ENCODE peak calls at places on chromosome 1, in six cellular contexts. One of them, this sample, is unnamed.
A peak's percentile ranks its signal among the peaks of the same experiment; 100 is the strongest.

GRCh38 chr1:8439015-8439702 is 121.2 kb downstream of the SLC45A1 start:
- DNase-seq in Calu3: peak; percentile 76
- DNase-seq in stimulated activated CD8-positive, alpha-beta memory T cell treated with anti-CD3 and anti-CD28 coated beads, Interleukin-15, amount 100 ng/mL, for 4 hours: no peak
- DNase-seq in stimulated activated CD4-positive, alpha-beta T cell treated with anti-CD3 and anti-CD28 coated beads, TNF-alpha, amount 100 ng/mL, for 1 hour: no peak
- DNase-seq in hypothalamus: peak; percentile 82
- DNase-seq in brain microvascular endothelial cell: peak; percentile 90
- DNase-seq in this sample: peak; percentile 77

GRCh38 chr1:206116191-206116872 is 856 bp downstream of the AVPR1B start:
- DNase-seq in Calu3: no peak
- DNase-seq in stimulated activated CD4-positive, alpha-beta T cell treated with anti-CD3 and anti-CD28 coated beads, TNF-alpha, amount 100 ng/mL, for 1 hour: no peak
- DNase-seq in stimulated activated CD8-positive, alpha-beta memory T cell treated with anti-CD3 and anti-CD28 coated beads, Interleukin-15, amount 100 ng/mL, for 4 hours: no peak
- DNase-seq in hypothalamus: no peak
- DNase-seq in brain microvascular endothelial cell: no peak
- DNase-seq in this sample: no peak

GRCh38 chr1:172946814-172947507 is 103.8 kb downstream of the TNFSF18 start:
- DNase-seq in hypothalamus: no peak
- DNase-seq in stimulated activated CD8-positive, alpha-beta memory T cell treated with anti-CD3 and anti-CD28 coated beads, Interleukin-15, amount 100 ng/mL, for 4 hours: no peak
- DNase-seq in Calu3: no peak
- DNase-seq in stimulated activated CD4-positive, alpha-beta T cell treated with anti-CD3 and anti-CD28 coated beads, TNF-alpha, amount 100 ng/mL, for 1 hour: no peak
- DNase-seq in brain microvascular endothelial cell: peak; percentile 64
- DNase-seq in this sample: no peak

GRCh38 chr1:40391688-40392145 is 18.2 kb downstream of the SMAP2 start:
- DNase-seq in Calu3: no peak
- DNase-seq in stimulated activated CD8-positive, alpha-beta memory T cell treated with anti-CD3 and anti-CD28 coated beads, Interleukin-15, amount 100 ng/mL, for 4 hours: no peak
- DNase-seq in brain microvascular endothelial cell: no peak
- DNase-seq in hypothalamus: no peak
- DNase-seq in stimulated activated CD4-positive, alpha-beta T cell treated with anti-CD3 and anti-CD28 coated beads, TNF-alpha, amount 100 ng/mL, for 1 hour: no peak
- DNase-seq in this sample: peak; percentile 48

GRCh38 chr1:64265141-64265540 is 61.7 kb downstream of the UBE2U start:
- DNase-seq in hypothalamus: no peak
- DNase-seq in brain microvascular endothelial cell: no peak
- DNase-seq in stimulated activated CD4-positive, alpha-beta T cell treated with anti-CD3 and anti-CD28 coated beads, TNF-alpha, amount 100 ng/mL, for 1 hour: no peak
- DNase-seq in stimulated activated CD8-positive, alpha-beta memory T cell treated with anti-CD3 and anti-CD28 coated beads, Interleukin-15, amount 100 ng/mL, for 4 hours: no peak
- DNase-seq in Calu3: no peak
- DNase-seq in this sample: no peak

GRCh38 chr1:182392045-182393028 is 747 bp upstream of the GLUL start:
- DNase-seq in hypothalamus: peak; percentile 74
- DNase-seq in stimulated activated CD4-positive, alpha-beta T cell treated with anti-CD3 and anti-CD28 coated beads, TNF-alpha, amount 100 ng/mL, for 1 hour: peak; percentile 4
- DNase-seq in stimulated activated CD8-positive, alpha-beta memory T cell treated with anti-CD3 and anti-CD28 coated beads, Interleukin-15, amount 100 ng/mL, for 4 hours: no peak
- DNase-seq in brain microvascular endothelial cell: no peak
- DNase-seq in Calu3: peak; percentile 36
- DNase-seq in this sample: peak; percentile 39

GRCh38 chr1:3577711-3578432 is 33.4 kb downstream of the MEGF6 start:
- DNase-seq in stimulated activated CD4-positive, alpha-beta T cell treated with anti-CD3 and anti-CD28 coated beads, TNF-alpha, amount 100 ng/mL, for 1 hour: no peak
- DNase-seq in brain microvascular endothelial cell: peak; percentile 47
- DNase-seq in Calu3: no peak
- DNase-seq in hypothalamus: no peak
- DNase-seq in stimulated activated CD8-positive, alpha-beta memory T cell treated with anti-CD3 and anti-CD28 coated beads, Interleukin-15, amount 100 ng/mL, for 4 hours: no peak
- DNase-seq in this sample: no peak

GRCh38 chr1:44999232-44999631 is 11.9 kb downstream of the HECTD3 start:
- DNase-seq in stimulated activated CD4-positive, alpha-beta T cell treated with anti-CD3 and anti-CD28 coated beads, TNF-alpha, amount 100 ng/mL, for 1 hour: no peak
- DNase-seq in Calu3: no peak
- DNase-seq in hypothalamus: no peak
- DNase-seq in brain microvascular endothelial cell: no peak
- DNase-seq in stimulated activated CD8-positive, alpha-beta memory T cell treated with anti-CD3 and anti-CD28 coated beads, Interleukin-15, amount 100 ng/mL, for 4 hours: no peak
- DNase-seq in this sample: no peak

GRCh38 chr1:194024659-194025058 is 838.2 kb upstream of the B3GALT2 start:
- DNase-seq in Calu3: peak; percentile 29
- DNase-seq in brain microvascular endothelial cell: peak; percentile 91
- DNase-seq in hypothalamus: no peak
- DNase-seq in stimulated activated CD8-positive, alpha-beta memory T cell treated with anti-CD3 and anti-CD28 coated beads, Interleukin-15, amount 100 ng/mL, for 4 hours: no peak
- DNase-seq in stimulated activated CD4-positive, alpha-beta T cell treated with anti-CD3 and anti-CD28 coated beads, TNF-alpha, amount 100 ng/mL, for 1 hour: no peak
- DNase-seq in this sample: no peak

GRCh38 chr1:25906644-25907300 is 553 bp upstream of the STMN1 start:
- DNase-seq in stimulated activated CD8-positive, alpha-beta memory T cell treated with anti-CD3 and anti-CD28 coated beads, Interleukin-15, amount 100 ng/mL, for 4 hours: no peak
- DNase-seq in stimulated activated CD4-positive, alpha-beta T cell treated with anti-CD3 and anti-CD28 coated beads, TNF-alpha, amount 100 ng/mL, for 1 hour: no peak
- DNase-seq in brain microvascular endothelial cell: no peak
- DNase-seq in hypothalamus: no peak
- DNase-seq in Calu3: no peak
- DNase-seq in this sample: peak; percentile 34

GRCh38 chr1:78136672-78137071 is 90.9 kb downstream of the GIPC2 start:
- DNase-seq in hypothalamus: no peak
- DNase-seq in brain microvascular endothelial cell: no peak
- DNase-seq in stimulated activated CD4-positive, alpha-beta T cell treated with anti-CD3 and anti-CD28 coated beads, TNF-alpha, amount 100 ng/mL, for 1 hour: no peak
- DNase-seq in Calu3: no peak
- DNase-seq in stimulated activated CD8-positive, alpha-beta memory T cell treated with anti-CD3 and anti-CD28 coated beads, Interleukin-15, amount 100 ng/mL, for 4 hours: no peak
- DNase-seq in this sample: no peak

GRCh38 chr1:109932232-109932631 is 21.6 kb downstream of the CSF1 start:
- DNase-seq in Calu3: no peak
- DNase-seq in brain microvascular endothelial cell: no peak
- DNase-seq in stimulated activated CD8-positive, alpha-beta memory T cell treated with anti-CD3 and anti-CD28 coated beads, Interleukin-15, amount 100 ng/mL, for 4 hours: no peak
- DNase-seq in hypothalamus: no peak
- DNase-seq in stimulated activated CD4-positive, alpha-beta T cell treated with anti-CD3 and anti-CD28 coated beads, TNF-alpha, amount 100 ng/mL, for 1 hour: no peak
- DNase-seq in this sample: no peak

GRCh38 chr1:23290811-23291565 is 53.1 kb downstream of the HNRNPR start:
- DNase-seq in stimulated activated CD8-positive, alpha-beta memory T cell treated with anti-CD3 and anti-CD28 coated beads, Interleukin-15, amount 100 ng/mL, for 4 hours: no peak
- DNase-seq in Calu3: no peak
- DNase-seq in brain microvascular endothelial cell: no peak
- DNase-seq in stimulated activated CD4-positive, alpha-beta T cell treated with anti-CD3 and anti-CD28 coated beads, TNF-alpha, amount 100 ng/mL, for 1 hour: no peak
- DNase-seq in hypothalamus: no peak
- DNase-seq in this sample: no peak

GRCh38 chr1:56709269-56709880 is 64.3 kb downstream of the PRKAA2 start:
- DNase-seq in stimulated activated CD4-positive, alpha-beta T cell treated with anti-CD3 and anti-CD28 coated beads, TNF-alpha, amount 100 ng/mL, for 1 hour: no peak
- DNase-seq in Calu3: peak; percentile 22
- DNase-seq in hypothalamus: no peak
- DNase-seq in brain microvascular endothelial cell: peak; percentile 39
- DNase-seq in stimulated activated CD8-positive, alpha-beta memory T cell treated with anti-CD3 and anti-CD28 coated beads, Interleukin-15, amount 100 ng/mL, for 4 hours: no peak
- DNase-seq in this sample: no peak

GRCh38 chr1:109714661-109715372 is 2.8 kb downstream of the GSTM5 start:
- DNase-seq in brain microvascular endothelial cell: no peak
- DNase-seq in stimulated activated CD4-positive, alpha-beta T cell treated with anti-CD3 and anti-CD28 coated beads, TNF-alpha, amount 100 ng/mL, for 1 hour: no peak
- DNase-seq in hypothalamus: no peak
- DNase-seq in Calu3: no peak
- DNase-seq in stimulated activated CD8-positive, alpha-beta memory T cell treated with anti-CD3 and anti-CD28 coated beads, Interleukin-15, amount 100 ng/mL, for 4 hours: no peak
- DNase-seq in this sample: no peak

GRCh38 chr1:220224611-220225124 is 47.6 kb downstream of the RAB3GAP2 start:
- DNase-seq in stimulated activated CD4-positive, alpha-beta T cell treated with anti-CD3 and anti-CD28 coated beads, TNF-alpha, amount 100 ng/mL, for 1 hour: no peak
- DNase-seq in brain microvascular endothelial cell: no peak
- DNase-seq in Calu3: no peak
- DNase-seq in hypothalamus: no peak
- DNase-seq in stimulated activated CD8-positive, alpha-beta memory T cell treated with anti-CD3 and anti-CD28 coated beads, Interleukin-15, amount 100 ng/mL, for 4 hours: no peak
- DNase-seq in this sample: no peak

GRCh38 chr1:24413350-24414163 is at the start of gene STPG1:
- DNase-seq in stimulated activated CD4-positive, alpha-beta T cell treated with anti-CD3 and anti-CD28 coated beads, TNF-alpha, amount 100 ng/mL, for 1 hour: peak; percentile 52
- DNase-seq in brain microvascular endothelial cell: peak; percentile 77
- DNase-seq in hypothalamus: peak; percentile 78
- DNase-seq in stimulated activated CD8-positive, alpha-beta memory T cell treated with anti-CD3 and anti-CD28 coated beads, Interleukin-15, amount 100 ng/mL, for 4 hours: peak; percentile 42
- DNase-seq in Calu3: peak; percentile 84
- DNase-seq in this sample: peak; percentile 91

GRCh38 chr1:221439734-221440436 is 302.0 kb downstream of the DUSP10 start:
- DNase-seq in stimulated activated CD8-positive, alpha-beta memory T cell treated with anti-CD3 and anti-CD28 coated beads, Interleukin-15, amount 100 ng/mL, for 4 hours: peak; percentile 23
- DNase-seq in stimulated activated CD4-positive, alpha-beta T cell treated with anti-CD3 and anti-CD28 coated beads, TNF-alpha, amount 100 ng/mL, for 1 hour: no peak
- DNase-seq in Calu3: peak; percentile 74
- DNase-seq in hypothalamus: no peak
- DNase-seq in brain microvascular endothelial cell: peak; percentile 98
- DNase-seq in this sample: peak; percentile 25

GRCh38 chr1:168483531-168483930 is 60.3 kb downstream of the XCL2 start:
- DNase-seq in brain microvascular endothelial cell: peak; percentile 2
- DNase-seq in Calu3: no peak
- DNase-seq in hypothalamus: no peak
- DNase-seq in stimulated activated CD4-positive, alpha-beta T cell treated with anti-CD3 and anti-CD28 coated beads, TNF-alpha, amount 100 ng/mL, for 1 hour: no peak
- DNase-seq in stimulated activated CD8-positive, alpha-beta memory T cell treated with anti-CD3 and anti-CD28 coated beads, Interleukin-15, amount 100 ng/mL, for 4 hours: no peak
- DNase-seq in this sample: no peak

GRCh38 chr1:22739648-22740385 is 29.2 kb downstream of the EPHB2 start:
- DNase-seq in stimulated activated CD8-positive, alpha-beta memory T cell treated with anti-CD3 and anti-CD28 coated beads, Interleukin-15, amount 100 ng/mL, for 4 hours: no peak
- DNase-seq in stimulated activated CD4-positive, alpha-beta T cell treated with anti-CD3 and anti-CD28 coated beads, TNF-alpha, amount 100 ng/mL, for 1 hour: no peak
- DNase-seq in brain microvascular endothelial cell: peak; percentile 94
- DNase-seq in hypothalamus: no peak
- DNase-seq in Calu3: no peak
- DNase-seq in this sample: no peak

GRCh38 chr1:49630156-49630555 is 393.6 kb downstream of the AGBL4 start:
- DNase-seq in Calu3: peak; percentile 14
- DNase-seq in hypothalamus: no peak
- DNase-seq in stimulated activated CD4-positive, alpha-beta T cell treated with anti-CD3 and anti-CD28 coated beads, TNF-alpha, amount 100 ng/mL, for 1 hour: no peak
- DNase-seq in stimulated activated CD8-positive, alpha-beta memory T cell treated with anti-CD3 and anti-CD28 coated beads, Interleukin-15, amount 100 ng/mL, for 4 hours: no peak
- DNase-seq in brain microvascular endothelial cell: no peak
- DNase-seq in this sample: no peak

GRCh38 chr1:54671985-54672608 is 30.5 kb downstream of the MROH7 start:
- DNase-seq in stimulated activated CD8-positive, alpha-beta memory T cell treated with anti-CD3 and anti-CD28 coated beads, Interleukin-15, amount 100 ng/mL, for 4 hours: peak; percentile 38
- DNase-seq in brain microvascular endothelial cell: peak; percentile 54
- DNase-seq in stimulated activated CD4-positive, alpha-beta T cell treated with anti-CD3 and anti-CD28 coated beads, TNF-alpha, amount 100 ng/mL, for 1 hour: peak; percentile 52
- DNase-seq in Calu3: peak; percentile 76
- DNase-seq in hypothalamus: no peak
- DNase-seq in this sample: peak; percentile 44

GRCh38 chr1:238492271-238492670 is 601.5 kb upstream of the ZP4 start:
- DNase-seq in hypothalamus: no peak
- DNase-seq in stimulated activated CD8-positive, alpha-beta memory T cell treated with anti-CD3 and anti-CD28 coated beads, Interleukin-15, amount 100 ng/mL, for 4 hours: no peak
- DNase-seq in Calu3: no peak
- DNase-seq in stimulated activated CD4-positive, alpha-beta T cell treated with anti-CD3 and anti-CD28 coated beads, TNF-alpha, amount 100 ng/mL, for 1 hour: no peak
- DNase-seq in brain microvascular endothelial cell: no peak
- DNase-seq in this sample: no peak

GRCh38 chr1:223319913-223320600 is 43.9 kb downstream of the SUSD4 start:
- DNase-seq in brain microvascular endothelial cell: no peak
- DNase-seq in stimulated activated CD8-positive, alpha-beta memory T cell treated with anti-CD3 and anti-CD28 coated beads, Interleukin-15, amount 100 ng/mL, for 4 hours: no peak
- DNase-seq in stimulated activated CD4-positive, alpha-beta T cell treated with anti-CD3 and anti-CD28 coated beads, TNF-alpha, amount 100 ng/mL, for 1 hour: no peak
- DNase-seq in Calu3: no peak
- DNase-seq in hypothalamus: no peak
- DNase-seq in this sample: no peak

GRCh38 chr1:11428789-11429188 is 50.2 kb upstream of the DISP3 start:
- DNase-seq in stimulated activated CD4-positive, alpha-beta T cell treated with anti-CD3 and anti-CD28 coated beads, TNF-alpha, amount 100 ng/mL, for 1 hour: no peak
- DNase-seq in brain microvascular endothelial cell: no peak
- DNase-seq in stimulated activated CD8-positive, alpha-beta memory T cell treated with anti-CD3 and anti-CD28 coated beads, Interleukin-15, amount 100 ng/mL, for 4 hours: no peak
- DNase-seq in Calu3: no peak
- DNase-seq in hypothalamus: no peak
- DNase-seq in this sample: no peak

GRCh38 chr1:224632381-224632871 is 16.3 kb downstream of the CNIH3 start:
- DNase-seq in brain microvascular endothelial cell: peak; percentile 91
- DNase-seq in hypothalamus: no peak
- DNase-seq in stimulated activated CD8-positive, alpha-beta memory T cell treated with anti-CD3 and anti-CD28 coated beads, Interleukin-15, amount 100 ng/mL, for 4 hours: no peak
- DNase-seq in stimulated activated CD4-positive, alpha-beta T cell treated with anti-CD3 and anti-CD28 coated beads, TNF-alpha, amount 100 ng/mL, for 1 hour: no peak
- DNase-seq in Calu3: no peak
- DNase-seq in this sample: peak; percentile 74

GRCh38 chr1:117735045-117735992 is 129.5 kb downstream of the TENT5C start:
- DNase-seq in hypothalamus: no peak
- DNase-seq in stimulated activated CD8-positive, alpha-beta memory T cell treated with anti-CD3 and anti-CD28 coated beads, Interleukin-15, amount 100 ng/mL, for 4 hours: peak; percentile 19
- DNase-seq in brain microvascular endothelial cell: peak; percentile 42
- DNase-seq in stimulated activated CD4-positive, alpha-beta T cell treated with anti-CD3 and anti-CD28 coated beads, TNF-alpha, amount 100 ng/mL, for 1 hour: no peak
- DNase-seq in Calu3: peak; percentile 27
- DNase-seq in this sample: peak; percentile 52

GRCh38 chr1:152182431-152182830 is 23.4 kb upstream of the RPTN start:
- DNase-seq in stimulated activated CD4-positive, alpha-beta T cell treated with anti-CD3 and anti-CD28 coated beads, TNF-alpha, amount 100 ng/mL, for 1 hour: no peak
- DNase-seq in hypothalamus: no peak
- DNase-seq in stimulated activated CD8-positive, alpha-beta memory T cell treated with anti-CD3 and anti-CD28 coated beads, Interleukin-15, amount 100 ng/mL, for 4 hours: no peak
- DNase-seq in brain microvascular endothelial cell: peak; percentile 58
- DNase-seq in Calu3: peak; percentile 17
- DNase-seq in this sample: no peak

GRCh38 chr1:244963231-244963826 is 99.0 kb upstream of the HNRNPU start:
- DNase-seq in Calu3: no peak
- DNase-seq in hypothalamus: no peak
- DNase-seq in stimulated activated CD8-positive, alpha-beta memory T cell treated with anti-CD3 and anti-CD28 coated beads, Interleukin-15, amount 100 ng/mL, for 4 hours: no peak
- DNase-seq in brain microvascular endothelial cell: no peak
- DNase-seq in stimulated activated CD4-positive, alpha-beta T cell treated with anti-CD3 and anti-CD28 coated beads, TNF-alpha, amount 100 ng/mL, for 1 hour: no peak
- DNase-seq in this sample: no peak

GRCh38 chr1:4367230-4367629 is 287.2 kb upstream of the AJAP1 start:
- DNase-seq in hypothalamus: no peak
- DNase-seq in brain microvascular endothelial cell: no peak
- DNase-seq in Calu3: no peak
- DNase-seq in stimulated activated CD4-positive, alpha-beta T cell treated with anti-CD3 and anti-CD28 coated beads, TNF-alpha, amount 100 ng/mL, for 1 hour: no peak
- DNase-seq in stimulated activated CD8-positive, alpha-beta memory T cell treated with anti-CD3 and anti-CD28 coated beads, Interleukin-15, amount 100 ng/mL, for 4 hours: no peak
- DNase-seq in this sample: no peak

GRCh38 chr1:1270813-1271212 is 2.8 kb downstream of the UBE2J2 start:
- DNase-seq in brain microvascular endothelial cell: no peak
- DNase-seq in stimulated activated CD4-positive, alpha-beta T cell treated with anti-CD3 and anti-CD28 coated beads, TNF-alpha, amount 100 ng/mL, for 1 hour: no peak
- DNase-seq in stimulated activated CD8-positive, alpha-beta memory T cell treated with anti-CD3 and anti-CD28 coated beads, Interleukin-15, amount 100 ng/mL, for 4 hours: no peak
- DNase-seq in Calu3: no peak
- DNase-seq in hypothalamus: no peak
- DNase-seq in this sample: no peak

GRCh38 chr1:198054510-198054909 is 102.3 kb upstream of the NEK7 start:
- DNase-seq in hypothalamus: no peak
- DNase-seq in Calu3: no peak
- DNase-seq in stimulated activated CD8-positive, alpha-beta memory T cell treated with anti-CD3 and anti-CD28 coated beads, Interleukin-15, amount 100 ng/mL, for 4 hours: no peak
- DNase-seq in brain microvascular endothelial cell: no peak
- DNase-seq in stimulated activated CD4-positive, alpha-beta T cell treated with anti-CD3 and anti-CD28 coated beads, TNF-alpha, amount 100 ng/mL, for 1 hour: no peak
- DNase-seq in this sample: no peak

GRCh38 chr1:103110701-103111100 is 2.4 kb upstream of the COL11A1 start:
- DNase-seq in brain microvascular endothelial cell: no peak
- DNase-seq in Calu3: no peak
- DNase-seq in stimulated activated CD8-positive, alpha-beta memory T cell treated with anti-CD3 and anti-CD28 coated beads, Interleukin-15, amount 100 ng/mL, for 4 hours: no peak
- DNase-seq in hypothalamus: no peak
- DNase-seq in stimulated activated CD4-positive, alpha-beta T cell treated with anti-CD3 and anti-CD28 coated beads, TNF-alpha, amount 100 ng/mL, for 1 hour: no peak
- DNase-seq in this sample: no peak

GRCh38 chr1:11530731-11531311 is 51.9 kb downstream of the DISP3 start:
- DNase-seq in stimulated activated CD8-positive, alpha-beta memory T cell treated with anti-CD3 and anti-CD28 coated beads, Interleukin-15, amount 100 ng/mL, for 4 hours: no peak
- DNase-seq in hypothalamus: no peak
- DNase-seq in brain microvascular endothelial cell: no peak
- DNase-seq in Calu3: no peak
- DNase-seq in stimulated activated CD4-positive, alpha-beta T cell treated with anti-CD3 and anti-CD28 coated beads, TNF-alpha, amount 100 ng/mL, for 1 hour: no peak
- DNase-seq in this sample: no peak

GRCh38 chr1:236608930-236609726 is 4.8 kb upstream of the HEATR1 start:
- DNase-seq in stimulated activated CD8-positive, alpha-beta memory T cell treated with anti-CD3 and anti-CD28 coated beads, Interleukin-15, amount 100 ng/mL, for 4 hours: no peak
- DNase-seq in stimulated activated CD4-positive, alpha-beta T cell treated with anti-CD3 and anti-CD28 coated beads, TNF-alpha, amount 100 ng/mL, for 1 hour: no peak
- DNase-seq in brain microvascular endothelial cell: peak; percentile 40
- DNase-seq in Calu3: peak; percentile 75
- DNase-seq in hypothalamus: peak; percentile 56
- DNase-seq in this sample: peak; percentile 78

GRCh38 chr1:203130358-203130992 is 2.9 kb downstream of the ADORA1 start:
- DNase-seq in stimulated activated CD8-positive, alpha-beta memory T cell treated with anti-CD3 and anti-CD28 coated beads, Interleukin-15, amount 100 ng/mL, for 4 hours: no peak
- DNase-seq in brain microvascular endothelial cell: no peak
- DNase-seq in hypothalamus: no peak
- DNase-seq in Calu3: no peak
- DNase-seq in stimulated activated CD4-positive, alpha-beta T cell treated with anti-CD3 and anti-CD28 coated beads, TNF-alpha, amount 100 ng/mL, for 1 hour: no peak
- DNase-seq in this sample: no peak

GRCh38 chr1:224691526-224691925 is 75.4 kb downstream of the CNIH3 start:
- DNase-seq in hypothalamus: no peak
- DNase-seq in Calu3: no peak
- DNase-seq in brain microvascular endothelial cell: no peak
- DNase-seq in stimulated activated CD4-positive, alpha-beta T cell treated with anti-CD3 and anti-CD28 coated beads, TNF-alpha, amount 100 ng/mL, for 1 hour: no peak
- DNase-seq in stimulated activated CD8-positive, alpha-beta memory T cell treated with anti-CD3 and anti-CD28 coated beads, Interleukin-15, amount 100 ng/mL, for 4 hours: no peak
- DNase-seq in this sample: no peak

GRCh38 chr1:9426291-9426711 is 113.0 kb upstream of the SLC25A33 start:
- DNase-seq in brain microvascular endothelial cell: no peak
- DNase-seq in Calu3: no peak
- DNase-seq in stimulated activated CD8-positive, alpha-beta memory T cell treated with anti-CD3 and anti-CD28 coated beads, Interleukin-15, amount 100 ng/mL, for 4 hours: peak; percentile 43
- DNase-seq in hypothalamus: no peak
- DNase-seq in stimulated activated CD4-positive, alpha-beta T cell treated with anti-CD3 and anti-CD28 coated beads, TNF-alpha, amount 100 ng/mL, for 1 hour: peak; percentile 26
- DNase-seq in this sample: no peak

GRCh38 chr1:24801169-24801568 is 55.9 kb downstream of the CLIC4 start:
- DNase-seq in brain microvascular endothelial cell: no peak
- DNase-seq in hypothalamus: no peak
- DNase-seq in Calu3: no peak
- DNase-seq in stimulated activated CD8-positive, alpha-beta memory T cell treated with anti-CD3 and anti-CD28 coated beads, Interleukin-15, amount 100 ng/mL, for 4 hours: no peak
- DNase-seq in stimulated activated CD4-positive, alpha-beta T cell treated with anti-CD3 and anti-CD28 coated beads, TNF-alpha, amount 100 ng/mL, for 1 hour: no peak
- DNase-seq in this sample: no peak